ENCODE peak calls at places on chromosome 12, in five cellular contexts. One of them, this sample, is unnamed.

GRCh38 chr12:57619434-57620244 is 8.4 kb downstream of the ARHGEF25 start:
- DNase-seq in pancreas: no peak
- DNase-seq in activated effector memory CD4-positive, alpha-beta T cell treated with anti-CD3 and anti-CD28 coated beads, Interleukin-2, amount 50 U/mL, for 16 hours: no peak
- DNase-seq in NCI-H1436: no peak
- DNase-seq in activated CD8-positive, alpha-beta memory T cell treated with anti-CD3 and anti-CD28 coated beads, Interleukin-2, amount 50 U/mL, for 48 hours: no peak
- DNase-seq in this sample: peak

GRCh38 chr12:48489012-48489411 is 6.7 kb downstream of the C12orf54 start:
- DNase-seq in pancreas: no peak
- DNase-seq in activated effector memory CD4-positive, alpha-beta T cell treated with anti-CD3 and anti-CD28 coated beads, Interleukin-2, amount 50 U/mL, for 16 hours: no peak
- DNase-seq in NCI-H1436: no peak
- DNase-seq in activated CD8-positive, alpha-beta memory T cell treated with anti-CD3 and anti-CD28 coated beads, Interleukin-2, amount 50 U/mL, for 48 hours: no peak
- DNase-seq in this sample: no peak

GRCh38 chr12:59230334-59230733 is 310.0 kb upstream of the LRIG3 start:
- DNase-seq in pancreas: no peak
- DNase-seq in activated effector memory CD4-positive, alpha-beta T cell treated with anti-CD3 and anti-CD28 coated beads, Interleukin-2, amount 50 U/mL, for 16 hours: no peak
- DNase-seq in NCI-H1436: no peak
- DNase-seq in activated CD8-positive, alpha-beta memory T cell treated with anti-CD3 and anti-CD28 coated beads, Interleukin-2, amount 50 U/mL, for 48 hours: no peak
- DNase-seq in this sample: no peak

GRCh38 chr12:99146185-99146584 is 501.1 kb downstream of the APAF1 start:
- DNase-seq in pancreas: no peak
- DNase-seq in activated effector memory CD4-positive, alpha-beta T cell treated with anti-CD3 and anti-CD28 coated beads, Interleukin-2, amount 50 U/mL, for 16 hours: no peak
- DNase-seq in NCI-H1436: no peak
- DNase-seq in activated CD8-positive, alpha-beta memory T cell treated with anti-CD3 and anti-CD28 coated beads, Interleukin-2, amount 50 U/mL, for 48 hours: no peak
- DNase-seq in this sample: no peak

GRCh38 chr12:112577473-112578334 is 159.0 kb downstream of the PTPN11 start:
- DNase-seq in pancreas: no peak
- DNase-seq in activated effector memory CD4-positive, alpha-beta T cell treated with anti-CD3 and anti-CD28 coated beads, Interleukin-2, amount 50 U/mL, for 16 hours: no peak
- DNase-seq in NCI-H1436: peak
- DNase-seq in activated CD8-positive, alpha-beta memory T cell treated with anti-CD3 and anti-CD28 coated beads, Interleukin-2, amount 50 U/mL, for 48 hours: no peak
- DNase-seq in this sample: peak

GRCh38 chr12:2360630-2361170 is 307.9 kb downstream of the CACNA1C start:
- DNase-seq in pancreas: no peak
- DNase-seq in activated effector memory CD4-positive, alpha-beta T cell treated with anti-CD3 and anti-CD28 coated beads, Interleukin-2, amount 50 U/mL, for 16 hours: no peak
- DNase-seq in NCI-H1436: no peak
- DNase-seq in activated CD8-positive, alpha-beta memory T cell treated with anti-CD3 and anti-CD28 coated beads, Interleukin-2, amount 50 U/mL, for 48 hours: no peak
- DNase-seq in this sample: no peak

GRCh38 chr12:118981285-118982201 is at the start of gene SRRM4:
- DNase-seq in pancreas: peak
- DNase-seq in activated effector memory CD4-positive, alpha-beta T cell treated with anti-CD3 and anti-CD28 coated beads, Interleukin-2, amount 50 U/mL, for 16 hours: no peak
- DNase-seq in NCI-H1436: peak
- DNase-seq in activated CD8-positive, alpha-beta memory T cell treated with anti-CD3 and anti-CD28 coated beads, Interleukin-2, amount 50 U/mL, for 48 hours: peak
- DNase-seq in this sample: peak

GRCh38 chr12:122202017-122202416 is 1.5 kb upstream of the B3GNT4 start:
- DNase-seq in pancreas: no peak
- DNase-seq in activated effector memory CD4-positive, alpha-beta T cell treated with anti-CD3 and anti-CD28 coated beads, Interleukin-2, amount 50 U/mL, for 16 hours: no peak
- DNase-seq in NCI-H1436: no peak
- DNase-seq in activated CD8-positive, alpha-beta memory T cell treated with anti-CD3 and anti-CD28 coated beads, Interleukin-2, amount 50 U/mL, for 48 hours: no peak
- DNase-seq in this sample: no peak

GRCh38 chr12:103969391-103969790 is 3.7 kb downstream of the TDG start:
- DNase-seq in pancreas: no peak
- DNase-seq in activated effector memory CD4-positive, alpha-beta T cell treated with anti-CD3 and anti-CD28 coated beads, Interleukin-2, amount 50 U/mL, for 16 hours: no peak
- DNase-seq in NCI-H1436: no peak
- DNase-seq in activated CD8-positive, alpha-beta memory T cell treated with anti-CD3 and anti-CD28 coated beads, Interleukin-2, amount 50 U/mL, for 48 hours: no peak
- DNase-seq in this sample: no peak

GRCh38 chr12:58955849-58956248 is 35.5 kb upstream of the LRIG3 start:
- DNase-seq in pancreas: no peak
- DNase-seq in activated effector memory CD4-positive, alpha-beta T cell treated with anti-CD3 and anti-CD28 coated beads, Interleukin-2, amount 50 U/mL, for 16 hours: no peak
- DNase-seq in NCI-H1436: no peak
- DNase-seq in activated CD8-positive, alpha-beta memory T cell treated with anti-CD3 and anti-CD28 coated beads, Interleukin-2, amount 50 U/mL, for 48 hours: no peak
- DNase-seq in this sample: no peak

GRCh38 chr12:131222271-131223139 is 268.8 kb downstream of the ADGRD1 start:
- DNase-seq in pancreas: no peak
- DNase-seq in activated effector memory CD4-positive, alpha-beta T cell treated with anti-CD3 and anti-CD28 coated beads, Interleukin-2, amount 50 U/mL, for 16 hours: peak
- DNase-seq in NCI-H1436: no peak
- DNase-seq in activated CD8-positive, alpha-beta memory T cell treated with anti-CD3 and anti-CD28 coated beads, Interleukin-2, amount 50 U/mL, for 48 hours: no peak
- DNase-seq in this sample: no peak

GRCh38 chr12:58009355-58009754 is 68.0 kb downstream of the ATP23 start:
- DNase-seq in pancreas: no peak
- DNase-seq in activated effector memory CD4-positive, alpha-beta T cell treated with anti-CD3 and anti-CD28 coated beads, Interleukin-2, amount 50 U/mL, for 16 hours: no peak
- DNase-seq in NCI-H1436: no peak
- DNase-seq in activated CD8-positive, alpha-beta memory T cell treated with anti-CD3 and anti-CD28 coated beads, Interleukin-2, amount 50 U/mL, for 48 hours: no peak
- DNase-seq in this sample: no peak

GRCh38 chr12:127810026-127810425 is 456.9 kb upstream of the TMEM132C start:
- DNase-seq in pancreas: no peak
- DNase-seq in activated effector memory CD4-positive, alpha-beta T cell treated with anti-CD3 and anti-CD28 coated beads, Interleukin-2, amount 50 U/mL, for 16 hours: no peak
- DNase-seq in NCI-H1436: no peak
- DNase-seq in activated CD8-positive, alpha-beta memory T cell treated with anti-CD3 and anti-CD28 coated beads, Interleukin-2, amount 50 U/mL, for 48 hours: no peak
- DNase-seq in this sample: no peak

GRCh38 chr12:54933381-54933780 is 51.2 kb downstream of the TESPA1 start:
- DNase-seq in pancreas: no peak
- DNase-seq in activated effector memory CD4-positive, alpha-beta T cell treated with anti-CD3 and anti-CD28 coated beads, Interleukin-2, amount 50 U/mL, for 16 hours: no peak
- DNase-seq in NCI-H1436: no peak
- DNase-seq in activated CD8-positive, alpha-beta memory T cell treated with anti-CD3 and anti-CD28 coated beads, Interleukin-2, amount 50 U/mL, for 48 hours: no peak
- DNase-seq in this sample: no peak

GRCh38 chr12:124379938-124380754 is 85.3 kb downstream of the RFLNA start:
- DNase-seq in pancreas: no peak
- DNase-seq in activated effector memory CD4-positive, alpha-beta T cell treated with anti-CD3 and anti-CD28 coated beads, Interleukin-2, amount 50 U/mL, for 16 hours: no peak
- DNase-seq in NCI-H1436: no peak
- DNase-seq in activated CD8-positive, alpha-beta memory T cell treated with anti-CD3 and anti-CD28 coated beads, Interleukin-2, amount 50 U/mL, for 48 hours: no peak
- DNase-seq in this sample: no peak

GRCh38 chr12:32070370-32070769 is 36.3 kb upstream of the BICD1 start:
- DNase-seq in pancreas: no peak
- DNase-seq in activated effector memory CD4-positive, alpha-beta T cell treated with anti-CD3 and anti-CD28 coated beads, Interleukin-2, amount 50 U/mL, for 16 hours: no peak
- DNase-seq in NCI-H1436: no peak
- DNase-seq in activated CD8-positive, alpha-beta memory T cell treated with anti-CD3 and anti-CD28 coated beads, Interleukin-2, amount 50 U/mL, for 48 hours: no peak
- DNase-seq in this sample: no peak

GRCh38 chr12:67541625-67541991 is 106.9 kb upstream of the DYRK2 start:
- DNase-seq in pancreas: no peak
- DNase-seq in activated effector memory CD4-positive, alpha-beta T cell treated with anti-CD3 and anti-CD28 coated beads, Interleukin-2, amount 50 U/mL, for 16 hours: no peak
- DNase-seq in NCI-H1436: peak
- DNase-seq in activated CD8-positive, alpha-beta memory T cell treated with anti-CD3 and anti-CD28 coated beads, Interleukin-2, amount 50 U/mL, for 48 hours: no peak
- DNase-seq in this sample: no peak

GRCh38 chr12:132492522-132492921 is 2.6 kb downstream of the FBRSL1 start:
- DNase-seq in pancreas: no peak
- DNase-seq in activated effector memory CD4-positive, alpha-beta T cell treated with anti-CD3 and anti-CD28 coated beads, Interleukin-2, amount 50 U/mL, for 16 hours: no peak
- DNase-seq in NCI-H1436: no peak
- DNase-seq in activated CD8-positive, alpha-beta memory T cell treated with anti-CD3 and anti-CD28 coated beads, Interleukin-2, amount 50 U/mL, for 48 hours: no peak
- DNase-seq in this sample: no peak

GRCh38 chr12:18895946-18896345 is 158.0 kb downstream of the CAPZA3 start:
- DNase-seq in pancreas: no peak
- DNase-seq in activated effector memory CD4-positive, alpha-beta T cell treated with anti-CD3 and anti-CD28 coated beads, Interleukin-2, amount 50 U/mL, for 16 hours: no peak
- DNase-seq in NCI-H1436: no peak
- DNase-seq in activated CD8-positive, alpha-beta memory T cell treated with anti-CD3 and anti-CD28 coated beads, Interleukin-2, amount 50 U/mL, for 48 hours: no peak
- DNase-seq in this sample: peak

GRCh38 chr12:30023186-30023585 is 239.4 kb upstream of the TMTC1 start:
- DNase-seq in pancreas: no peak
- DNase-seq in activated effector memory CD4-positive, alpha-beta T cell treated with anti-CD3 and anti-CD28 coated beads, Interleukin-2, amount 50 U/mL, for 16 hours: no peak
- DNase-seq in NCI-H1436: no peak
- DNase-seq in activated CD8-positive, alpha-beta memory T cell treated with anti-CD3 and anti-CD28 coated beads, Interleukin-2, amount 50 U/mL, for 48 hours: no peak
- DNase-seq in this sample: no peak

GRCh38 chr12:28814246-28814645 is 334.8 kb upstream of the FAR2 start:
- DNase-seq in pancreas: no peak
- DNase-seq in activated effector memory CD4-positive, alpha-beta T cell treated with anti-CD3 and anti-CD28 coated beads, Interleukin-2, amount 50 U/mL, for 16 hours: no peak
- DNase-seq in NCI-H1436: no peak
- DNase-seq in activated CD8-positive, alpha-beta memory T cell treated with anti-CD3 and anti-CD28 coated beads, Interleukin-2, amount 50 U/mL, for 48 hours: no peak
- DNase-seq in this sample: no peak

GRCh38 chr12:65728913-65729793 is 95.1 kb upstream of the HMGA2 start:
- DNase-seq in pancreas: no peak
- DNase-seq in activated effector memory CD4-positive, alpha-beta T cell treated with anti-CD3 and anti-CD28 coated beads, Interleukin-2, amount 50 U/mL, for 16 hours: no peak
- DNase-seq in NCI-H1436: no peak
- DNase-seq in activated CD8-positive, alpha-beta memory T cell treated with anti-CD3 and anti-CD28 coated beads, Interleukin-2, amount 50 U/mL, for 48 hours: no peak
- DNase-seq in this sample: peak

GRCh38 chr12:106226884-106227640 is 20.8 kb downstream of the CKAP4 start:
- DNase-seq in pancreas: no peak
- DNase-seq in activated effector memory CD4-positive, alpha-beta T cell treated with anti-CD3 and anti-CD28 coated beads, Interleukin-2, amount 50 U/mL, for 16 hours: no peak
- DNase-seq in NCI-H1436: peak
- DNase-seq in activated CD8-positive, alpha-beta memory T cell treated with anti-CD3 and anti-CD28 coated beads, Interleukin-2, amount 50 U/mL, for 48 hours: no peak
- DNase-seq in this sample: peak

GRCh38 chr12:27305673-27306504 is 26.7 kb upstream of the BMAL2 start:
- DNase-seq in pancreas: no peak
- DNase-seq in activated effector memory CD4-positive, alpha-beta T cell treated with anti-CD3 and anti-CD28 coated beads, Interleukin-2, amount 50 U/mL, for 16 hours: no peak
- DNase-seq in NCI-H1436: peak
- DNase-seq in activated CD8-positive, alpha-beta memory T cell treated with anti-CD3 and anti-CD28 coated beads, Interleukin-2, amount 50 U/mL, for 48 hours: no peak
- DNase-seq in this sample: peak

GRCh38 chr12:47383942-47384341 is 304.2 kb upstream of the AMIGO2 start:
- DNase-seq in pancreas: no peak
- DNase-seq in activated effector memory CD4-positive, alpha-beta T cell treated with anti-CD3 and anti-CD28 coated beads, Interleukin-2, amount 50 U/mL, for 16 hours: no peak
- DNase-seq in NCI-H1436: no peak
- DNase-seq in activated CD8-positive, alpha-beta memory T cell treated with anti-CD3 and anti-CD28 coated beads, Interleukin-2, amount 50 U/mL, for 48 hours: no peak
- DNase-seq in this sample: no peak

GRCh38 chr12:53053223-53054111 is 3.6 kb downstream of the TNS2 start:
- DNase-seq in pancreas: peak
- DNase-seq in activated effector memory CD4-positive, alpha-beta T cell treated with anti-CD3 and anti-CD28 coated beads, Interleukin-2, amount 50 U/mL, for 16 hours: peak
- DNase-seq in NCI-H1436: peak
- DNase-seq in activated CD8-positive, alpha-beta memory T cell treated with anti-CD3 and anti-CD28 coated beads, Interleukin-2, amount 50 U/mL, for 48 hours: peak
- DNase-seq in this sample: peak

GRCh38 chr12:104218935-104219334 is 3.4 kb downstream of the TXNRD1 start:
- DNase-seq in pancreas: no peak
- DNase-seq in activated effector memory CD4-positive, alpha-beta T cell treated with anti-CD3 and anti-CD28 coated beads, Interleukin-2, amount 50 U/mL, for 16 hours: no peak
- DNase-seq in NCI-H1436: no peak
- DNase-seq in activated CD8-positive, alpha-beta memory T cell treated with anti-CD3 and anti-CD28 coated beads, Interleukin-2, amount 50 U/mL, for 48 hours: no peak
- DNase-seq in this sample: no peak

GRCh38 chr12:1171657-1172056 is 180.6 kb downstream of the ERC1 start:
- DNase-seq in pancreas: no peak
- DNase-seq in activated effector memory CD4-positive, alpha-beta T cell treated with anti-CD3 and anti-CD28 coated beads, Interleukin-2, amount 50 U/mL, for 16 hours: no peak
- DNase-seq in NCI-H1436: peak
- DNase-seq in activated CD8-positive, alpha-beta memory T cell treated with anti-CD3 and anti-CD28 coated beads, Interleukin-2, amount 50 U/mL, for 48 hours: no peak
- DNase-seq in this sample: no peak

GRCh38 chr12:101653503-101653902 is 43.9 kb upstream of the CHPT1 start:
- DNase-seq in pancreas: no peak
- DNase-seq in activated effector memory CD4-positive, alpha-beta T cell treated with anti-CD3 and anti-CD28 coated beads, Interleukin-2, amount 50 U/mL, for 16 hours: no peak
- DNase-seq in NCI-H1436: no peak
- DNase-seq in activated CD8-positive, alpha-beta memory T cell treated with anti-CD3 and anti-CD28 coated beads, Interleukin-2, amount 50 U/mL, for 48 hours: no peak
- DNase-seq in this sample: peak

GRCh38 chr12:116656371-116656770 is 81.5 kb downstream of the SPRING1 start:
- DNase-seq in pancreas: no peak
- DNase-seq in activated effector memory CD4-positive, alpha-beta T cell treated with anti-CD3 and anti-CD28 coated beads, Interleukin-2, amount 50 U/mL, for 16 hours: no peak
- DNase-seq in NCI-H1436: no peak
- DNase-seq in activated CD8-positive, alpha-beta memory T cell treated with anti-CD3 and anti-CD28 coated beads, Interleukin-2, amount 50 U/mL, for 48 hours: no peak
- DNase-seq in this sample: no peak

GRCh38 chr12:127012109-127012508 is 1254.9 kb upstream of the TMEM132C start:
- DNase-seq in pancreas: no peak
- DNase-seq in activated effector memory CD4-positive, alpha-beta T cell treated with anti-CD3 and anti-CD28 coated beads, Interleukin-2, amount 50 U/mL, for 16 hours: no peak
- DNase-seq in NCI-H1436: no peak
- DNase-seq in activated CD8-positive, alpha-beta memory T cell treated with anti-CD3 and anti-CD28 coated beads, Interleukin-2, amount 50 U/mL, for 48 hours: no peak
- DNase-seq in this sample: no peak

GRCh38 chr12:34292736-34293625 is 270.7 kb downstream of the ALG10 start:
- DNase-seq in pancreas: no peak
- DNase-seq in activated effector memory CD4-positive, alpha-beta T cell treated with anti-CD3 and anti-CD28 coated beads, Interleukin-2, amount 50 U/mL, for 16 hours: peak
- DNase-seq in NCI-H1436: no peak
- DNase-seq in activated CD8-positive, alpha-beta memory T cell treated with anti-CD3 and anti-CD28 coated beads, Interleukin-2, amount 50 U/mL, for 48 hours: no peak
- DNase-seq in this sample: peak

GRCh38 chr12:120514002-120514401 is 15.0 kb downstream of the COQ5 start:
- DNase-seq in pancreas: no peak
- DNase-seq in activated effector memory CD4-positive, alpha-beta T cell treated with anti-CD3 and anti-CD28 coated beads, Interleukin-2, amount 50 U/mL, for 16 hours: no peak
- DNase-seq in NCI-H1436: no peak
- DNase-seq in activated CD8-positive, alpha-beta memory T cell treated with anti-CD3 and anti-CD28 coated beads, Interleukin-2, amount 50 U/mL, for 48 hours: no peak
- DNase-seq in this sample: no peak

GRCh38 chr12:42448841-42449240 is 122.9 kb downstream of the PPHLN1 start:
- DNase-seq in pancreas: no peak
- DNase-seq in activated effector memory CD4-positive, alpha-beta T cell treated with anti-CD3 and anti-CD28 coated beads, Interleukin-2, amount 50 U/mL, for 16 hours: no peak
- DNase-seq in NCI-H1436: no peak
- DNase-seq in activated CD8-positive, alpha-beta memory T cell treated with anti-CD3 and anti-CD28 coated beads, Interleukin-2, amount 50 U/mL, for 48 hours: no peak
- DNase-seq in this sample: no peak

GRCh38 chr12:23169012-23170003 is 544.3 kb downstream of the ETNK1 start:
- DNase-seq in pancreas: no peak
- DNase-seq in activated effector memory CD4-positive, alpha-beta T cell treated with anti-CD3 and anti-CD28 coated beads, Interleukin-2, amount 50 U/mL, for 16 hours: no peak
- DNase-seq in NCI-H1436: no peak
- DNase-seq in activated CD8-positive, alpha-beta memory T cell treated with anti-CD3 and anti-CD28 coated beads, Interleukin-2, amount 50 U/mL, for 48 hours: no peak
- DNase-seq in this sample: no peak

GRCh38 chr12:68247785-68248184 is 5.6 kb downstream of the IL22 start:
- DNase-seq in pancreas: no peak
- DNase-seq in activated effector memory CD4-positive, alpha-beta T cell treated with anti-CD3 and anti-CD28 coated beads, Interleukin-2, amount 50 U/mL, for 16 hours: no peak
- DNase-seq in NCI-H1436: no peak
- DNase-seq in activated CD8-positive, alpha-beta memory T cell treated with anti-CD3 and anti-CD28 coated beads, Interleukin-2, amount 50 U/mL, for 48 hours: no peak
- DNase-seq in this sample: no peak

GRCh38 chr12:30959110-30959710 is 32.7 kb downstream of the TSPAN11 start:
- DNase-seq in pancreas: no peak
- DNase-seq in activated effector memory CD4-positive, alpha-beta T cell treated with anti-CD3 and anti-CD28 coated beads, Interleukin-2, amount 50 U/mL, for 16 hours: no peak
- DNase-seq in NCI-H1436: no peak
- DNase-seq in activated CD8-positive, alpha-beta memory T cell treated with anti-CD3 and anti-CD28 coated beads, Interleukin-2, amount 50 U/mL, for 48 hours: no peak
- DNase-seq in this sample: no peak

This sample was measured in GM23338.